ENCODE peak calls at places on chromosomes 16 and 17, in seven cellular contexts. C, B, X, R, N, Z and A are unnamed samples.

GRCh38 chr16:84836234-84836647 is 16.5 kb downstream of the CRISPLD2 start:
- DNase-seq in C (peak), B (no peak), X (no peak), R (no peak), N (peak), Z (peak), A (no peak)

GRCh38 chr17:19346351-19347255 is 15.9 kb downstream of the B9D1 start:
- DNase-seq in C (peak), B (peak), X (peak), R (no peak), N (no peak), Z (peak), A (peak)

GRCh38 chr17:19716108-19717030 is at the start of gene SLC47A2:
- DNase-seq in C (no peak), B (no peak), X (peak), R (no peak), N (no peak), Z (no peak), A (no peak)

GRCh38 chr17:3006801-3007200 is 56.6 kb downstream of the OR1D5 start:
- DNase-seq in C (no peak), B (no peak), X (no peak), R (no peak), N (no peak), Z (no peak), A (no peak)

GRCh38 chr16:62036101-62036806 is at the start of gene CDH8:
- DNase-seq in C (no peak), B (peak), X (peak), R (no peak), N (peak), Z (no peak), A (no peak)

GRCh38 chr17:40555296-40556190 is 9.7 kb downstream of the CCR7 start:
- DNase-seq in C (no peak), B (no peak), X (no peak), R (no peak), N (peak), Z (no peak), A (no peak)

GRCh38 chr17:56629450-56630187 is 36.1 kb downstream of the NOG start:
- DNase-seq in C (peak), B (no peak), X (no peak), R (no peak), N (no peak), Z (peak), A (peak)

GRCh38 chr17:30304778-30305177 is 13.0 kb upstream of the BLMH start:
- DNase-seq in C (no peak), B (no peak), X (no peak), R (no peak), N (no peak), Z (no peak), A (no peak)

GRCh38 chr16:50335198-50335958 is 33.4 kb downstream of the BRD7 start:
- DNase-seq in C (no peak), B (no peak), X (no peak), R (no peak), N (no peak), Z (no peak), A (no peak)

GRCh38 chr16:87420401-87421368 is 28.5 kb downstream of the MAP1LC3B start:
- DNase-seq in C (no peak), B (no peak), X (no peak), R (no peak), N (no peak), Z (no peak), A (no peak)

GRCh38 chr17:7192271-7192937 is 13.2 kb upstream of the ASGR1 start:
- DNase-seq in C (no peak), B (no peak), X (peak), R (no peak), N (no peak), Z (no peak), A (no peak)

GRCh38 chr16:53626816-53627215 is 76.8 kb downstream of the RPGRIP1L start:
- DNase-seq in C (no peak), B (no peak), X (peak), R (no peak), N (no peak), Z (no peak), A (no peak)

GRCh38 chr16:50166511-50167500 is 13.7 kb downstream of the TENT4B start:
- DNase-seq in C (peak), B (no peak), X (no peak), R (no peak), N (no peak), Z (no peak), A (peak)

GRCh38 chr17:2814499-2815341 is 18.5 kb downstream of the RAP1GAP2 start:
- DNase-seq in C (peak), B (no peak), X (no peak), R (peak), N (no peak), Z (no peak), A (peak)

GRCh38 chr17:41462705-41463104 is 4.5 kb downstream of the KRT32 start:
- DNase-seq in C (no peak), B (no peak), X (no peak), R (no peak), N (no peak), Z (no peak), A (no peak)

GRCh38 chr16:11828696-11829095 is 22.6 kb downstream of the RSL1D1 start:
- DNase-seq in C (no peak), B (no peak), X (no peak), R (no peak), N (no peak), Z (no peak), A (no peak)

GRCh38 chr17:16433514-16433913 is 18.1 kb downstream of the TRPV2 start:
- DNase-seq in C (no peak), B (no peak), X (no peak), R (no peak), N (no peak), Z (no peak), A (no peak)

GRCh38 chr17:38702900-38703741 is 2.0 kb upstream of the MLLT6 start:
- DNase-seq in C (no peak), B (no peak), X (peak), R (no peak), N (no peak), Z (no peak), A (peak)

GRCh38 chr17:49384962-49385361 is 22.9 kb upstream of the ZNF652 start:
- DNase-seq in C (no peak), B (no peak), X (no peak), R (no peak), N (no peak), Z (no peak), A (no peak)

GRCh38 chr17:17152385-17152784 is 53.7 kb downstream of the PLD6 start:
- DNase-seq in C (no peak), B (no peak), X (no peak), R (no peak), N (no peak), Z (no peak), A (no peak)

GRCh38 chr17:62652251-62653001 is 25.0 kb downstream of the MRC2 start:
- DNase-seq in C (peak), B (no peak), X (peak), R (no peak), N (no peak), Z (no peak), A (peak)

GRCh38 chr16:6274366-6274765 is 1058.3 kb upstream of the RBFOX1 start:
- DNase-seq in C (peak), B (no peak), X (no peak), R (no peak), N (no peak), Z (no peak), A (no peak)

GRCh38 chr16:69309316-69309715 is 1.8 kb upstream of the VPS4A start:
- DNase-seq in C (no peak), B (peak), X (no peak), R (no peak), N (no peak), Z (no peak), A (no peak)

GRCh38 chr17:28402224-28402630 is 3.8 kb downstream of the SLC46A1 start:
- DNase-seq in C (peak), B (no peak), X (no peak), R (no peak), N (no peak), Z (no peak), A (no peak)

GRCh38 chr17:64081802-64082799 is 47.8 kb downstream of the ERN1 start:
- DNase-seq in C (peak), B (no peak), X (no peak), R (peak), N (no peak), Z (peak), A (peak)

GRCh38 chr17:75814900-75815373 is 29.3 kb downstream of the UNC13D start:
- DNase-seq in C (peak), B (no peak), X (no peak), R (no peak), N (no peak), Z (peak), A (no peak)